ENCODE peak calls at places on chromosomes 5 and 9, in seven cellular contexts. G is effector memory CD4-positive, alpha-beta T cell; R is iPS DF 19.7; V is activated CD8-positive, alpha-beta memory T cell treated with anti-CD3 and anti-CD28 coated beads, Interleukin-2, amount 50 U/mL, for 4 hours; P is AG10803; E is activated CD8-positive, alpha-beta T cell treated with anti-CD3 and anti-CD28 coated beads, Interleukin-2, amount 10 ng/mL, durations not matched to agents 7 days and 5 days; Q is activated CD4-positive, alpha-beta memory T cell treated with anti-CD3 and anti-CD28 coated beads, Interleukin-2, amount 10 ng/mL, durations not matched to agents 7 days and 5 days. U is an unnamed sample.

GRCh38 chr9:89468271-89468960 is 29.5 kb downstream of the SEMA4D start:
- DNase-seq in R (no peak), Q (no peak), P (no peak), E (no peak), V (peak; percentile 23), G (no peak), U (no peak)

GRCh38 chr9:130267930-130268329 is 2.4 kb downstream of the HMCN2 start:
- DNase-seq in V (no peak), R (no peak), G (no peak), P (no peak), E (no peak), Q (no peak), U (peak; percentile 35)

GRCh38 chr5:10611290-10611689 is 47.4 kb downstream of the ANKRD33B start:
- DNase-seq in V (no peak), G (no peak), E (no peak), P (no peak), R (no peak), Q (no peak), U (no peak)

GRCh38 chr5:8633259-8633658 is 764.3 kb downstream of the MTRR start:
- DNase-seq in P (peak; percentile 12), R (no peak), G (no peak), V (no peak), Q (no peak), E (no peak), U (no peak)

GRCh38 chr9:111039203-111039907 is 1.1 kb upstream of the LPAR1 start:
- DNase-seq in G (no peak), E (no peak), P (no peak), Q (no peak), R (no peak), V (no peak), U (no peak)

GRCh38 chr9:96453625-96454024 is 3.7 kb downstream of the HABP4 start:
- DNase-seq in P (peak; percentile 61), R (no peak), E (no peak), G (no peak), V (no peak), Q (no peak), U (peak; percentile 50)

GRCh38 chr9:69951411-69951810 is 92.2 kb upstream of the MAMDC2 start:
- DNase-seq in E (no peak), Q (no peak), R (no peak), G (no peak), V (no peak), P (peak; percentile 66), U (no peak)

GRCh38 chr9:15824310-15824709 is 271.5 kb downstream of the CCDC171 start:
- DNase-seq in V (no peak), R (no peak), G (no peak), Q (no peak), E (no peak), P (no peak), U (peak; percentile 49)

GRCh38 chr9:136544549-136545064 is 1.2 kb downstream of the NOTCH1 start:
- DNase-seq in V (peak; percentile 63), Q (peak; percentile 65), G (peak; percentile 37), E (peak; percentile 67), R (no peak), P (no peak), U (peak; percentile 58)

GRCh38 chr9:34741628-34742027 is 31.7 kb upstream of the CCL21 start:
- DNase-seq in R (no peak), G (no peak), P (no peak), V (no peak), E (no peak), Q (no peak), U (no peak)

GRCh38 chr5:6714221-6715041 is 1.2 kb downstream of the TENT4A start:
- DNase-seq in G (no peak), P (no peak), R (no peak), V (peak; percentile 35), Q (peak; percentile 31), E (peak; percentile 34), U (no peak)

GRCh38 chr5:59179704-59180103 is 596.8 kb downstream of the RAB3C start:
- DNase-seq in Q (no peak), V (no peak), G (no peak), E (no peak), R (no peak), P (no peak), U (no peak)

GRCh38 chr5:134611515-134611914 is 21.1 kb downstream of the SAR1B start:
- DNase-seq in E (no peak), G (no peak), V (no peak), Q (no peak), R (no peak), P (no peak), U (no peak)

GRCh38 chr9:137305060-137305787 is 3.2 kb upstream of the NRARP start:
- DNase-seq in V (peak; percentile 51), R (no peak), E (peak; percentile 85), Q (peak; percentile 79), P (no peak), G (peak; percentile 28), U (no peak)

GRCh38 chr9:8179381-8180053 is 379.9 kb upstream of the DMAC1 start:
- DNase-seq in G (no peak), R (no peak), Q (no peak), V (no peak), P (no peak), E (no peak), U (no peak)

GRCh38 chr9:16004613-16005012 is 451.8 kb downstream of the CCDC171 start:
- DNase-seq in P (no peak), V (no peak), R (no peak), Q (no peak), G (no peak), E (no peak), U (no peak)

GRCh38 chr9:34929506-34930102 is 28.5 kb upstream of the PHF24 start:
- DNase-seq in R (peak; percentile 50), V (peak; percentile 23), E (peak; percentile 40), Q (peak; percentile 21), P (peak; percentile 11), G (no peak), U (peak; percentile 11)

GRCh38 chr9:19479874-19480273 is 71.1 kb downstream of the ACER2 start:
- DNase-seq in P (no peak), E (no peak), V (no peak), R (no peak), Q (no peak), G (no peak), U (no peak)

GRCh38 chr9:112015736-112016135 is 119.1 kb downstream of the UGCG start:
- DNase-seq in R (no peak), V (no peak), P (no peak), E (no peak), G (no peak), Q (no peak), U (no peak)

GRCh38 chr5:676699-677076 is 16.5 kb downstream of the TPPP start:
- DNase-seq in R (no peak), Q (no peak), P (no peak), G (no peak), V (no peak), E (no peak), U (no peak)

GRCh38 chr9:15485836-15486678 is 24.7 kb downstream of the PSIP1 start:
- DNase-seq in Q (no peak), R (no peak), G (no peak), E (no peak), V (no peak), P (peak; percentile 23), U (peak; percentile 31)

GRCh38 chr5:29017501-29017900 is 1979.1 kb upstream of the CDH9 start:
- DNase-seq in R (no peak), Q (no peak), E (no peak), G (no peak), P (no peak), V (no peak), U (no peak)

GRCh38 chr5:138963763-138964371 is 88.7 kb upstream of the LRRTM2 start:
- DNase-seq in P (no peak), G (no peak), Q (no peak), R (no peak), V (no peak), E (no peak), U (no peak)

GRCh38 chr9:114629563-114630090 is 18.5 kb downstream of the TMEM268 start:
- DNase-seq in Q (no peak), P (no peak), R (no peak), V (no peak), G (no peak), E (no peak), U (no peak)

GRCh38 chr9:27124151-27124550 is 15.1 kb downstream of the TEK start:
- DNase-seq in R (no peak), E (no peak), G (no peak), Q (no peak), P (no peak), V (no peak), U (peak; percentile 63)

GRCh38 chr5:2038337-2039179 is 155.8 kb upstream of the IRX4 start:
- DNase-seq in V (peak; percentile 64), R (peak; percentile 52), Q (peak; percentile 62), P (peak; percentile 30), E (peak; percentile 63), G (peak; percentile 15), U (peak; percentile 2)

U was measured in LHCN-M2.